ENCODE peak calls at places on chromosomes 7 and 10, in five cellular contexts. P is thoracic aorta; U is CD4-positive, alpha-beta memory T cell; O is fibroblast of lung; Z is thyroid gland. W is an unnamed sample. For H3K4me1, the result is how much of the 10 kb centered on the place peaks cover.

GRCh38 chr10:55024718-55025117 is 223.7 kb upstream of the PCDH15 start:
- DNase-seq in P (no peak), U (no peak), O (peak), Z (peak), W (no peak)

GRCh38 chr7:114644455-114644854 is 229.8 kb downstream of the FOXP2 start:
- DNase-seq in P (no peak), U (no peak), O (no peak), Z (no peak), W (no peak)

GRCh38 chr10:92691591-92692084 is 1.9 kb downstream of the HHEX start:
- DNase-seq in P (no peak), U (no peak), O (no peak), Z (no peak), W (peak)

GRCh38 chr7:114989531-114989930 is 67.6 kb downstream of the MDFIC start:
- DNase-seq in P (no peak), U (no peak), O (peak), Z (no peak), W (no peak)

GRCh38 chr7:1144269-1144771 is 15.7 kb downstream of the ZFAND2A start:
- DNase-seq in P (no peak), U (no peak), O (peak), Z (peak), W (no peak)

GRCh38 chr7:129990403-129991192 is 37.8 kb upstream of the UBE2H start:
- DNase-seq in P (no peak), U (no peak), O (peak), Z (no peak), W (no peak)

GRCh38 chr7:141649865-141650499 is 52.0 kb downstream of the DENND11 start:
- DNase-seq in P (peak), U (peak), O (peak), Z (peak), W (peak)

GRCh38 chr7:155769701-155770100 is 42.6 kb downstream of the SHH start:
- DNase-seq in P (no peak), U (no peak), O (peak), Z (no peak), W (no peak)

GRCh38 chr7:133040617-133041016 is 41.3 kb downstream of the CHCHD3 start:
- DNase-seq in P (no peak), U (no peak), O (no peak), Z (no peak), W (no peak)

GRCh38 chr7:142519077-142519789 is 230.0 kb upstream of the PRSS1 start:
- DNase-seq in P (no peak), U (no peak), O (no peak), Z (no peak), W (no peak)

GRCh38 chr10:72981028-72981881 is 26.6 kb upstream of the PLA2G12B start:
- DNase-seq in P (no peak), U (no peak), O (no peak), Z (no peak), W (no peak)

DNA sequence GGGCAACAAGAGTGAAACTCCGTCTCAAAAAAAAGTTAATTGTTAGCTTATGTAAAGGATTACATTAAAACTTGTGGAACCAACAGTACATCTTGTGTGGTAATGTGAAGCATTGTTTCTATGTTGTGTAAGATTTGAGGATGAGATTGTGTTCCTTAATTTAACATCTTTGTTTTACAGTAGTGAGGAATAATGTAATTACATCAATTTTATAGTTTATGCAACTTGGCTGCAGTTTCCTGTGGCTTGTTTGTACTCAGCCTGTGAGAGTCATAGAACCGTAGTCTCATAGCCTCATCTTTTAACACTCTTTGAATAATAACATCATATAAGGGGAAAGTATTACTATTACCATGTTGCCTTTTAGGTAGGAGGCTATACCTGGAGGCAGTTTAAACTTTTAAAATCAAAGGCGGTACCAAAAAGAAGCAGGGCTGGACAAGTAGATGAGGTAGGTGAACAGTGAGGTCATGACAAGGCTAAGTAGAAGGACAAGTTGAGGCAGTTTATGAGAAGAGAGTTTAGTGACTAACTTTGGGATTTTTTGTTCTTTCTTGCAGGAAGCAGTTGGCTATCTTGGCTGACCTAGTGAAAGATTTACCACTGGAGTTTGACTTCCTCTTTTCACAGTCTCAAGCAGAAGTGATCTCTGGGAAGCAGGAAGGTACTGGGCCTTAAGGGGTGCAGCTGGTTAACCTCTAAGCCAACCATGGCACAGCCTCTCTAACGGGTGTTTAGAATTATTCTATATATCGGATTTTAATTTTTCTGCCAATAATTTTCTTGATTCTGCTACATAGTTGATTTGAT is 26.1 kb downstream of the ENTPD7 start:
- DNase-seq in P (no peak), U (no peak), O (no peak), Z (no peak), W (no peak)
- H3K4me1 ChIP-seq in P (under half), U (under half), O (under half), Z (under half), W (under half)

DNA sequence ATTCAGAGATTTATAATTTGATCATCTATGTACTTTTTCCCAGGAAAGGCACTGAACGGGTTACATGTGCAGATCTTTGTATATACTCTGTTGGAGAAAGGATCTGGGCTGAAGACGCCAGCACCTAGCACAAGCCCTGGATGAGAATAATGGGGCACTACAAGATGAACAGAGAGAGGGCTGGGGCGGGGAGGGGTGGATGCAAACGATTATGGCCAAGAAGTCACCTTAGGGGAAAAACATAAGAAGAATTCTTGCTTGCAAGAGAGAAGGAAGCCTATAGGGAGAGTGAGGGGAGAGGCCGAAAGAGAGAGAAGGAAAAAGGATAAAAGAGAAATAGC is 2.9 kb upstream of the ANTXRL start:
- DNase-seq in P (no peak), U (no peak), O (no peak), Z (no peak), W (no peak)
- H3K27ac ChIP-seq in P (peak), U (no peak), O (no peak), Z (peak), W (no peak)

DNA sequence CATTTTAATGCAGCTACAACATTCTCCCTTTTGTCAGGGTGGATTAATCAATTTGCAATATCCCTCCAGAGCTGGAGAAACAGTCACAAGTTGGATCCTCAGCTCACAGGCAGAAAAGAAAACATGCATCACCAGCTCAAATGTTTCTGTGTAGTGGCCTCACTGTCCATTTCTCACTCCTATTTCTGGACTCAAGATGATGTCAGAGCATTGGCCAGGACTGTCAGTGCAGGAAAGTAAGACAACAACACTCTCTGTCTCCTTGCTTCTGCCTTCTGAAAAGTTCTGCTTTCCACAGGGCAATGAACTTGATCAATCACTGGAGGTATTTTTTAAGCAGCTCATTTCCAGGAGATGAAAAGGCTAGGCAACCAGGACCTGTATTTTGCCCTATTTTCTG is 8.2 kb upstream of the SVIL start:
- DNase-seq in P (no peak), U (no peak), O (peak), Z (no peak), W (no peak)
- H3K4me1 ChIP-seq in P (half or more), U (under half), O (under half), Z (under half), W (under half)

DNA sequence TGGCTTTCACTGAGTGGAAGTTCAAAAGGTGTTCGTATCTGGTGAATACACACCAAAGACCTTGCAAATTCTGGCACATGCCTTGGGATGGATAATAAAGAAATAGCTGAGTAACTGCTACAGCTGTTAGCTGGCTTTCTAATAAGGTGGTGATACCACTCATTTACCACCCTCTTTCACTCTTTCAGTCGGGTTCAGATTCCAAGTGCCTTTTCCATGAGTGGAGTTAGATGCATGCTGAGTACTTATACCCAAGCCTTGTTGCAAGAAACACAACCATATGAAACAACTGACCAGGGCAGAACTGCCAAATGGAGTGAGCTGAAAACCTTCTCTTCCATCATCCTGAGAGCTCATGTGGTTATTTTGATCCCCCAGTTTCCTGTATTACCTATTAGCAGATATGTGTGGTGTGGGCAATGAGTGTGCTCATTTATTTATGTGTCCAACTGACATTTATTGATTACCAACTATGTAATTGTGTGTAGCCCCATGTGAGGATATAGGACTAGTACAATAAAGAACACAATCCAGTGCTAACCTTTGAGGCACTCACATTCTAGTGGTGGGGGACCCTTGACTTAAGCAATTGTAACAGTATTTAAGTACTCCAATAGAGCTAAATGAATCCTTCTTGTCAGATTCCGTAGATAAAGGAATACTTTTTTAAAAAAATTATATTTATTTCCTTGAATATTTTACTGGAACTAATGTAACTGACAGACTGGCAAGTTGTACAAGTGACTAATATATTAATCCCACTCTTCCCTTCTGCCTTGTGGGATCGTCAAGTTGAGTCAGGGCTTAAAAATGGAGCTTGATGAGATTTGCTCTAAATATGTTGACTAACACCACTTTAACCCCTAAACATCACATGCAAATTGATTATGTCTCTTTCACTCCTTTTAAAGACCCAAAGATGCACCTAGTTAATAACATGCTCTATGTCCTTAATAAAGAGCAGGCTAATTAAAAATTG is 124.7 kb downstream of the ARID5B start:
- DNase-seq in P (no peak), U (no peak), O (peak), Z (no peak), W (no peak)
- H3K27ac ChIP-seq in P (peak), U (no peak), O (peak), Z (no peak), W (no peak)

DNA sequence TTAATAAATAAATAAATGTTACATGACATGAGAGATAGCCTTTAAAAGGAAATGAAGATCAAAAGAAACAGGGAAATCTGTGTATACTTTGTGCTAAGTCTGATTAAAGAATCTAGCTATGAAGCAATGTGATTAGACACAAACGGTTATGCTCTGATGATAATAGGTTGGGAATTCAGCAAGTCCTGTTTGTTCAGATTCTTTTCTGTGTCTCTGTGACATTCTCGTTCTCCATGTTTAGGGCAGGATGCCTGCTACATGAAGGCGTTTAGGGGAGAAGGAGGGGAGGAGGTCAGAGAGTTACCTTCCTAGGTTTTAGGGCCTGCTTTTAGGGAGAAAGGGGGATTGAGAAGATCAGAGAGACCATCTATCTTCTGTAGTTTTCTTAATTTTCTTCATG is 555.3 kb downstream of the DNAJB9 start:
- DNase-seq in P (no peak), U (no peak), O (no peak), Z (no peak), W (no peak)
- H3K4me1 ChIP-seq in P (under half), U (under half), O (under half), Z (under half), W (under half)

GRCh38 chr10:37952051-37952815 is 24.2 kb downstream of the ZNF25 start:
- DNase-seq in P (no peak), U (no peak), O (no peak), Z (no peak), W (no peak)
- H3K27ac ChIP-seq in P (no peak), U (no peak), O (no peak), Z (no peak), W (no peak)

DNA sequence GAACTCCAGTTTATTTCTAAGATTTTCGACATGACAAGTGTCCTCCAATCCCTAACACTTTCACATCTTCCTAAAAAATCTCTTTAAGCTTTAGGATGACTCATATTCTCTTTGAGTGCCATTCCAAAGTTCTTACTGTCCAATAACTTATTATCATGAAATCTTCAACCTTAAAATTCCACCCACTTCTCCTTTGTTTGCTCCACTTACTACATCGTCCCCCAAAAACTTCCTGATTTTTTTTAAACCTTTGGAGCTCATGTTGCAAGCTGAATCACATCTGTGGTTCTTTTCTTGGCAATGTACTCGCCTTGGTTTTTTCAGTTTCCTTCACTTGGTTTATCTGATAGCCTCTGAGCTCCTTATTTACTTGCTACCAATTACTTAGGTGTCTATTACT is 39.2 kb upstream of the JCAD start:
- DNase-seq in P (no peak), U (no peak), O (peak), Z (no peak), W (no peak)
- H3K4me1 ChIP-seq in P (under half), U (under half), O (under half), Z (under half), W (under half)